ENCODE peak calls at places on chromosomes 7 and 10, in four cellular contexts. One of them, this sample, is unnamed.

GRCh38 chr10:6083523-6084475 is 5.0 kb upstream of the RBM17 start:
- DNase-seq in HepG2: no peak
- DNase-seq in GM12878: no peak
- DNase-seq in HCT116: no peak
- DNase-seq in this sample: no peak

GRCh38 chr10:76202777-76203176 is 771.4 kb downstream of the LRMDA start:
- DNase-seq in HepG2: no peak
- DNase-seq in HCT116: no peak
- DNase-seq in GM12878: no peak
- DNase-seq in this sample: no peak

GRCh38 chr7:22647451-22648257 is 79.3 kb upstream of the IL6 start:
- DNase-seq in HepG2: no peak
- DNase-seq in HCT116: no peak
- DNase-seq in GM12878: no peak
- DNase-seq in this sample: no peak

GRCh38 chr10:71963351-71963755 is 842 bp upstream of the CHST3 start:
- DNase-seq in GM12878: no peak
- DNase-seq in HepG2: no peak
- DNase-seq in HCT116: no peak
- DNase-seq in this sample: no peak

GRCh38 chr7:30347226-30348082 is 63.1 kb downstream of the ZNRF2 start:
- DNase-seq in HepG2: no peak
- DNase-seq in GM12878: no peak
- DNase-seq in HCT116: no peak
- DNase-seq in this sample: no peak

GRCh38 chr10:29865700-29866355 is 193.6 kb downstream of the JCAD start:
- DNase-seq in HepG2: no peak
- DNase-seq in HCT116: peak
- DNase-seq in GM12878: no peak
- DNase-seq in this sample: no peak

GRCh38 chr10:588246-589165 is 101.0 kb downstream of the DIP2C start:
- DNase-seq in HepG2: no peak
- DNase-seq in GM12878: no peak
- DNase-seq in HCT116: no peak
- DNase-seq in this sample: peak

GRCh38 chr7:105723582-105723981 is 142.3 kb upstream of the EFCAB10 start:
- DNase-seq in HepG2: no peak
- DNase-seq in HCT116: no peak
- DNase-seq in GM12878: no peak
- DNase-seq in this sample: no peak

GRCh38 chr10:8331896-8332729 is 277.6 kb downstream of the GATA3 start:
- DNase-seq in HepG2: no peak
- DNase-seq in GM12878: no peak
- DNase-seq in HCT116: no peak
- DNase-seq in this sample: peak

GRCh38 chr10:110667620-110668343 is 23.6 kb downstream of the RBM20 start:
- DNase-seq in HCT116: no peak
- DNase-seq in HepG2: no peak
- DNase-seq in GM12878: no peak
- DNase-seq in this sample: no peak

GRCh38 chr7:88169717-88170320 is 50.0 kb downstream of the SRI start:
- DNase-seq in HepG2: peak
- DNase-seq in GM12878: no peak
- DNase-seq in HCT116: no peak
- DNase-seq in this sample: peak

GRCh38 chr10:79022565-79023488 is 45.9 kb upstream of the ZMIZ1 start:
- DNase-seq in HCT116: peak
- DNase-seq in HepG2: peak
- DNase-seq in GM12878: peak
- DNase-seq in this sample: peak

GRCh38 chr7:107778283-107778682 is 24.7 kb downstream of the SLC26A3 start:
- DNase-seq in GM12878: no peak
- DNase-seq in HepG2: no peak
- DNase-seq in HCT116: no peak
- DNase-seq in this sample: no peak

GRCh38 chr10:92490387-92490786 is 83.5 kb downstream of the IDE start:
- DNase-seq in HCT116: no peak
- DNase-seq in HepG2: no peak
- DNase-seq in GM12878: no peak
- DNase-seq in this sample: no peak

GRCh38 chr7:86833360-86833759 is 189.7 kb downstream of the GRM3 start:
- DNase-seq in GM12878: no peak
- DNase-seq in HCT116: no peak
- DNase-seq in HepG2: no peak
- DNase-seq in this sample: no peak

GRCh38 chr7:116224492-116225098 is 14.3 kb downstream of the TES start:
- DNase-seq in GM12878: no peak
- DNase-seq in HepG2: no peak
- DNase-seq in HCT116: no peak
- DNase-seq in this sample: no peak

GRCh38 chr7:13829914-13830603 is 159.4 kb downstream of the ETV1 start:
- DNase-seq in HepG2: no peak
- DNase-seq in GM12878: no peak
- DNase-seq in HCT116: no peak
- DNase-seq in this sample: no peak

GRCh38 chr10:25492040-25492439 is 317.2 kb downstream of the GPR158 start:
- DNase-seq in GM12878: no peak
- DNase-seq in HCT116: no peak
- DNase-seq in HepG2: no peak
- DNase-seq in this sample: no peak

GRCh38 chr10:70256463-70256862 is 23.2 kb upstream of the PPA1 start:
- DNase-seq in GM12878: no peak
- DNase-seq in HepG2: no peak
- DNase-seq in HCT116: no peak
- DNase-seq in this sample: no peak

GRCh38 chr7:79741684-79742083 is 288.2 kb upstream of the MAGI2 start:
- DNase-seq in GM12878: no peak
- DNase-seq in HepG2: no peak
- DNase-seq in HCT116: no peak
- DNase-seq in this sample: no peak

GRCh38 chr7:93231799-93232672 is at the start of gene VPS50:
- DNase-seq in HepG2: peak
- DNase-seq in HCT116: peak
- DNase-seq in GM12878: peak
- DNase-seq in this sample: peak

GRCh38 chr7:41058986-41059741 is 643.7 kb downstream of the INHBA start:
- DNase-seq in HCT116: no peak
- DNase-seq in HepG2: no peak
- DNase-seq in GM12878: no peak
- DNase-seq in this sample: peak

GRCh38 chr10:567869-568268 is 121.6 kb downstream of the DIP2C start:
- DNase-seq in HCT116: no peak
- DNase-seq in GM12878: no peak
- DNase-seq in HepG2: no peak
- DNase-seq in this sample: no peak

GRCh38 chr7:92246363-92247101 is 758 bp downstream of the ANKIB1 start:
- DNase-seq in GM12878: no peak
- DNase-seq in HCT116: no peak
- DNase-seq in HepG2: no peak
- DNase-seq in this sample: no peak

GRCh38 chr7:26034386-26034785 is 117.6 kb upstream of the NFE2L3 start:
- DNase-seq in GM12878: no peak
- DNase-seq in HCT116: no peak
- DNase-seq in HepG2: no peak
- DNase-seq in this sample: no peak

GRCh38 chr7:141200191-141201108 is 126.6 kb downstream of the TMEM178B start:
- DNase-seq in HepG2: no peak
- DNase-seq in HCT116: no peak
- DNase-seq in GM12878: no peak
- DNase-seq in this sample: no peak

GRCh38 chr10:97028126-97028831 is 157.5 kb downstream of the SLIT1 start:
- DNase-seq in GM12878: no peak
- DNase-seq in HCT116: no peak
- DNase-seq in HepG2: no peak
- DNase-seq in this sample: no peak

GRCh38 chr10:131745591-131745990 is 155.2 kb upstream of the PPP2R2D start:
- DNase-seq in HCT116: no peak
- DNase-seq in HepG2: no peak
- DNase-seq in GM12878: no peak
- DNase-seq in this sample: no peak

GRCh38 chr10:93790454-93790853 is 32.7 kb downstream of the LGI1 start:
- DNase-seq in HepG2: peak
- DNase-seq in HCT116: no peak
- DNase-seq in GM12878: no peak
- DNase-seq in this sample: no peak

GRCh38 chr10:30284860-30285594 is 64.1 kb downstream of the MTPAP start:
- DNase-seq in GM12878: peak
- DNase-seq in HCT116: no peak
- DNase-seq in HepG2: no peak
- DNase-seq in this sample: no peak

GRCh38 chr10:132527338-132528063 is 10.1 kb upstream of the INPP5A start:
- DNase-seq in HCT116: no peak
- DNase-seq in HepG2: no peak
- DNase-seq in GM12878: no peak
- DNase-seq in this sample: no peak

GRCh38 chr7:88758355-88759215 is 915 bp upstream of the ZNF804B start:
- DNase-seq in HepG2: no peak
- DNase-seq in GM12878: no peak
- DNase-seq in HCT116: no peak
- DNase-seq in this sample: no peak

GRCh38 chr10:63427013-63427412 is 38.8 kb downstream of the JMJD1C start:
- DNase-seq in HepG2: no peak
- DNase-seq in HCT116: no peak
- DNase-seq in GM12878: no peak
- DNase-seq in this sample: no peak

GRCh38 chr10:103594326-103594725 is 100.8 kb downstream of the NEURL1 start:
- DNase-seq in GM12878: no peak
- DNase-seq in HepG2: no peak
- DNase-seq in HCT116: no peak
- DNase-seq in this sample: no peak

DNA sequence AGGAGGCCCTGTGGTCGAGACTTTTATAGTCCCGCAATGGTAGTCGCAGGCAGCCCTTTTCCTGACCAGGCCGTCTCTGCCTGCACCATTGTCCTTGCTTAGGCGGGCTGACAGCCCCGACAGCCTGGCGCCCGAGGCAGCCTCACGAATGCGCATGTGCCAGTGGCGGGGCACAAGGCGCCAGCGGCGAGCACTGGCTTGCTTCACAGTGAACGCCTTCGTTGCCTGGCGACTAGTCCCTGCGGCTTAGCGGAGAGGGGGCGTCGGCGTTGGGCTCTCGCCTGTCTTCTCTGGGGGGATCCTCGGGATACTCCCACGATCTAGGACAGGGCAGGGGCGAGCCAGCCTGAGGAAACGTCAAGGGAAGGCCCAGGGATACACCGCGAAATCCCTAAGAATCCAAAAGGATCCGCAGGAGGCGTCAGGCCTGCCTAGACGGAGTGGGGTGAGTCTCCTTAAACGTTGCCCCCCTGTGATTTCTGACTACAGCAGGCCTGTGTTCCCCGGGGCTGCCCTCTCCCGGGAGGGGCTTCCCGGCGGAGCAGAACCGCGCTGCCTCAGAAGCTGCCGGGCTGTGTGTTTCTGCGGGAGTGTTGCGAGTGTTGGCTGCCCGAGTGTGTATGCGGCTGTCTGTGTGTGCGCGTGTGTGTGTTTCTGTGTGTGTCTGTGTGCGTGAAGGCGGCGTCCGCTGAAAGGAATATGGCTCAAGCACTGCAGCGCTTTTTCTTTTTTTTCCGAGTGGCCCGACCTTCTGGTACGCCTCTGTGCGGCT is 20.5 kb upstream of the ZNF273 start:
- DNase-seq in HCT116: no peak
- DNase-seq in HepG2: no peak
- DNase-seq in GM12878: no peak
- DNase-seq in this sample: peak
- TF ChIP-seq JUND in HCT116: no peak
- TF ChIP-seq JUND in HepG2: no peak
- TF ChIP-seq JUND in GM12878: no peak
- TF ChIP-seq JUND in this sample: no peak

GRCh38 chr10:14958872-14959220 is 342 bp upstream of the MEIG1 start:
- DNase-seq in HepG2: no peak
- DNase-seq in GM12878: no peak
- DNase-seq in HCT116: no peak
- DNase-seq in this sample: no peak

GRCh38 chr10:14952851-14953451 is 945 bp downstream of the DCLRE1C start:
- DNase-seq in HCT116: no peak
- DNase-seq in GM12878: no peak
- DNase-seq in HepG2: no peak
- DNase-seq in this sample: no peak

GRCh38 chr10:14953452-14954000 is 370 bp downstream of the DCLRE1C start:
- DNase-seq in HepG2: no peak
- DNase-seq in HCT116: peak
- DNase-seq in GM12878: peak
- DNase-seq in this sample: peak

GRCh38 chr10:14954001-14954770 is at the start of gene DCLRE1C:
- DNase-seq in HepG2: peak
- DNase-seq in HCT116: peak
- DNase-seq in GM12878: peak
- DNase-seq in this sample: peak

GRCh38 chr10:14954934-14955333 is 1.0 kb upstream of the DCLRE1C start:
- DNase-seq in HepG2: no peak
- DNase-seq in GM12878: no peak
- DNase-seq in HCT116: no peak
- DNase-seq in this sample: no peak
- TF ChIP-seq JUND in HepG2: no peak
- TF ChIP-seq JUND in GM12878: no peak
- TF ChIP-seq JUND in HCT116: no peak
- TF ChIP-seq JUND in this sample: no peak

GRCh38 chr10:60125928-60126327 is 219.6 kb upstream of the CCDC6 start:
- DNase-seq in HepG2: no peak
- DNase-seq in GM12878: no peak
- DNase-seq in HCT116: no peak
- DNase-seq in this sample: no peak

GRCh38 chr10:60122190-60122589 is 215.8 kb upstream of the CCDC6 start:
- DNase-seq in HepG2: no peak
- DNase-seq in GM12878: no peak
- DNase-seq in HCT116: no peak
- DNase-seq in this sample: no peak

GRCh38 chr10:60124536-60124935 is 218.2 kb upstream of the CCDC6 start:
- DNase-seq in HepG2: no peak
- DNase-seq in GM12878: no peak
- DNase-seq in HCT116: no peak
- DNase-seq in this sample: no peak

GRCh38 chr10:60123668-60124067 is 217.3 kb upstream of the CCDC6 start:
- DNase-seq in HCT116: no peak
- DNase-seq in GM12878: no peak
- DNase-seq in HepG2: no peak
- DNase-seq in this sample: no peak

DNA sequence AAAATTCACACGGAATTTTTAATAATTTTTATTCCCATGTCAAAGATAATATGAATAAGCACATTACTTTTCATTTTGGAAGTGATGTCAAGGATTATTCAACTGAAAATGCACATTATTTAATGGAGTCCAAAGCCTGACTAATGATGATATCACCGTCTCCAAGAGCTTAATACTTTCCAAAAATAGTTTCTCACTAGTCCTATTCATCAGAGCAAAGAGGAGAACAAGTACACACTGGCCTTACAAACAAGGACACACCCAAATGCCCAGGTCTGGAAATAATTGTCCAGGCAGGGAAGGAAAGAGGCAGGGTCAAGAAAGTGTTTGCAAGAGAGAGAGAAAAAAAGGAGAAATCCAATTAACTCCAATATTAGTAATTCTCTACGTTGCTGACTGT is 216.8 kb upstream of the CCDC6 start:
- DNase-seq in GM12878: no peak
- DNase-seq in HCT116: peak
- DNase-seq in HepG2: no peak
- DNase-seq in this sample: no peak
- TF ChIP-seq JUND in GM12878: no peak
- TF ChIP-seq JUND in HCT116: peak
- TF ChIP-seq JUND in HepG2: no peak
- TF ChIP-seq JUND in this sample: no peak

GRCh38 chr10:119495061-119495505 is 47.4 kb downstream of the RGS10 start:
- DNase-seq in GM12878: no peak
- DNase-seq in HepG2: no peak
- DNase-seq in HCT116: no peak
- DNase-seq in this sample: no peak
- TF ChIP-seq JUND in GM12878: no peak
- TF ChIP-seq JUND in HepG2: no peak
- TF ChIP-seq JUND in HCT116: no peak
- TF ChIP-seq JUND in this sample: no peak